ENCODE peak calls at places on chromosomes 2 and 18, in ten cellular contexts. Z is cardiac fibroblast; C is psoas muscle; M is breast epithelium; P is HFF-Myc; A is dorsolateral prefrontal cortex; U is stimulated activated naive CD4-positive, alpha-beta T cell treated with Interleukin-2 at 50 U/mL for 16 hours; Y is endothelial cell of umbilical vein; W is T-helper 1 cell; B is GM18507. L is an unnamed sample.
A peak's percentile ranks its signal among the peaks of the same experiment; 100 is the strongest.

GRCh38 chr2:893311-893710 is 57.3 kb upstream of the SNTG2 start:
- DNase-seq in Z (no peak), C (no peak), M (no peak), P (no peak), A (no peak), U (no peak), Y (no peak), W (no peak), B (no peak), L (peak; percentile 30)

GRCh38 chr2:115165529-115166109 is 723.2 kb downstream of the DPP10 start:
- DNase-seq in Z (peak; percentile 63), C (no peak), M (no peak), P (no peak), A (no peak), U (no peak), Y (peak; percentile 1), W (no peak), B (no peak), L (peak; percentile 21)

GRCh38 chr18:67380867-67381266 is 135.7 kb downstream of the DSEL start:
- DNase-seq in Z (no peak), C (no peak), M (no peak), P (no peak), A (no peak), U (no peak), Y (no peak), W (no peak), B (no peak), L (no peak)

GRCh38 chr18:53382870-53383269 is 841.6 kb downstream of the MBD2 start:
- DNase-seq in Z (no peak), C (no peak), M (no peak), P (no peak), A (no peak), U (no peak), Y (no peak), W (no peak), B (no peak), L (no peak)

GRCh38 chr2:39646891-39647780 is 18.6 kb upstream of the TMEM178A start:
- DNase-seq in Z (no peak), C (no peak), M (no peak), P (no peak), A (no peak), U (no peak), Y (no peak), W (no peak), B (no peak), L (no peak)

GRCh38 chr2:144989580-144990270 is 469.8 kb upstream of the ZEB2 start:
- DNase-seq in Z (no peak), C (no peak), M (no peak), P (no peak), A (no peak), U (no peak), Y (no peak), W (no peak), B (no peak), L (no peak)

GRCh38 chr2:42792583-42793313 is at the start of gene HAAO:
- DNase-seq in Z (no peak), C (peak; percentile 63), M (no peak), P (no peak), A (no peak), U (no peak), Y (peak; percentile 21), W (no peak), B (no peak), L (peak; percentile 64)

GRCh38 chr2:106857882-106858478 is 28.0 kb downstream of the ST6GAL2 start:
- DNase-seq in Z (no peak), C (no peak), M (no peak), P (no peak), A (no peak), U (no peak), Y (no peak), W (no peak), B (no peak), L (no peak)

GRCh38 chr2:168084267-168084781 is 163.1 kb downstream of the STK39 start:
- DNase-seq in Z (no peak), C (no peak), M (no peak), P (no peak), A (no peak), U (no peak), Y (no peak), W (no peak), B (no peak), L (no peak)

GRCh38 chr2:156565066-156565710 is 129.0 kb downstream of the GPD2 start:
- DNase-seq in Z (peak; percentile 78), C (no peak), M (no peak), P (peak; percentile 33), A (no peak), U (no peak), Y (no peak), W (no peak), B (no peak), L (peak; percentile 84)

GRCh38 chr2:109247340-109247739 is 118.3 kb downstream of the SH3RF3 start:
- DNase-seq in Z (no peak), C (no peak), M (no peak), P (no peak), A (no peak), U (no peak), Y (no peak), W (no peak), B (no peak), L (no peak)

GRCh38 chr2:30736461-30737325 is 70.6 kb downstream of the CAPN13 start:
- DNase-seq in Z (no peak), C (no peak), M (no peak), P (no peak), A (no peak), U (no peak), Y (no peak), W (no peak), B (no peak), L (no peak)

GRCh38 chr2:135093685-135094340 is 41.7 kb downstream of the RAB3GAP1 start:
- DNase-seq in Z (no peak), C (no peak), M (no peak), P (no peak), A (no peak), U (no peak), Y (no peak), W (no peak), B (no peak), L (no peak)

GRCh38 chr2:196186266-196186980 is 15.0 kb upstream of the STK17B start:
- DNase-seq in Z (no peak), C (no peak), M (no peak), P (no peak), A (no peak), U (no peak), Y (no peak), W (no peak), B (no peak), L (no peak)

GRCh38 chr2:163736433-163737168 is 793 bp upstream of the FIGN start:
- DNase-seq in Z (peak; percentile 45), C (peak; percentile 55), M (no peak), P (no peak), A (no peak), U (no peak), Y (peak; percentile 53), W (no peak), B (no peak), L (peak; percentile 72)

GRCh38 chr2:177036754-177037153 is 175.8 kb upstream of the HNRNPA3 start:
- DNase-seq in Z (no peak), C (no peak), M (no peak), P (no peak), A (no peak), U (no peak), Y (no peak), W (no peak), B (no peak), L (no peak)

GRCh38 chr2:161077367-161078210 is 82.6 kb upstream of the TANK start:
- DNase-seq in Z (peak; percentile 92), C (no peak), M (no peak), P (no peak), A (no peak), U (peak; percentile 68), Y (peak; percentile 99), W (peak; percentile 96), B (no peak), L (peak; percentile 54)

GRCh38 chr18:36544036-36544725 is 246.7 kb downstream of the FHOD3 start:
- DNase-seq in Z (peak; percentile 36), C (peak; percentile 28), M (peak; percentile 55), P (no peak), A (no peak), U (no peak), Y (no peak), W (no peak), B (no peak), L (no peak)

GRCh38 chr18:76361219-76361618 is 133.8 kb downstream of the ZNF516 start:
- DNase-seq in Z (no peak), C (no peak), M (no peak), P (no peak), A (no peak), U (no peak), Y (no peak), W (no peak), B (no peak), L (no peak)

GRCh38 chr2:174776223-174776622 is 12.0 kb upstream of the CHRNA1 start:
- DNase-seq in Z (no peak), C (no peak), M (no peak), P (no peak), A (no peak), U (no peak), Y (no peak), W (no peak), B (no peak), L (no peak)

GRCh38 chr2:51413726-51414125 is 381.8 kb upstream of the NRXN1 start:
- DNase-seq in Z (peak; percentile 20), C (no peak), M (no peak), P (no peak), A (no peak), U (no peak), Y (no peak), W (no peak), B (no peak), L (no peak)

GRCh38 chr2:145598434-145598833 is 1078.5 kb upstream of the ZEB2 start:
- DNase-seq in Z (peak; percentile 84), C (no peak), M (no peak), P (no peak), A (no peak), U (no peak), Y (peak; percentile 82), W (no peak), B (no peak), L (no peak)

GRCh38 chr2:33497177-33497787 is 20.8 kb downstream of the RASGRP3 start:
- DNase-seq in Z (no peak), C (no peak), M (no peak), P (no peak), A (no peak), U (no peak), Y (peak; percentile 88), W (peak; percentile 72), B (no peak), L (no peak)

GRCh38 chr2:138500592-138501426 is 761 bp upstream of the SPOPL start:
- DNase-seq in Z (no peak), C (peak; percentile 25), M (no peak), P (no peak), A (no peak), U (no peak), Y (no peak), W (no peak), B (no peak), L (no peak)

GRCh38 chr18:12843420-12844346 is 40.4 kb downstream of the PTPN2 start:
- DNase-seq in Z (no peak), C (no peak), M (no peak), P (no peak), A (no peak), U (no peak), Y (no peak), W (peak; percentile 47), B (no peak), L (no peak)

GRCh38 chr18:12014976-12015696 is 33.8 kb downstream of the IMPA2 start:
- DNase-seq in Z (no peak), C (no peak), M (no peak), P (no peak), A (no peak), U (no peak), Y (no peak), W (no peak), B (no peak), L (no peak)

GRCh38 chr18:79629606-79630005 is 50.0 kb upstream of the CTDP1 start:
- DNase-seq in Z (no peak), C (no peak), M (peak; percentile 37), P (no peak), A (no peak), U (no peak), Y (no peak), W (no peak), B (no peak), L (no peak)

GRCh38 chr18:43022874-43023273 is 92.6 kb downstream of the RIT2 start:
- DNase-seq in Z (peak; percentile 37), C (no peak), M (no peak), P (no peak), A (no peak), U (no peak), Y (no peak), W (no peak), B (no peak), L (no peak)

L was measured in AG20443.